ENCODE peak calls at places on chromosomes 1 and 21, in seven cellular contexts. One of them, this sample, is unnamed.

GRCh38 chr1:47623174-47623940 is 185.5 kb downstream of the FOXD2 start:
- DNase-seq in SJCRH30: no peak
- DNase-seq in GM23338: no peak
- DNase-seq in CD8-positive, alpha-beta memory T cell: no peak
- DNase-seq in NCI-H2029: no peak
- DNase-seq in bronchial epithelial cell: no peak
- DNase-seq in heart right ventricle: no peak
- DNase-seq in this sample: no peak

GRCh38 chr1:113940365-113941244 is 11.5 kb downstream of the HIPK1 start:
- DNase-seq in heart right ventricle: no peak
- DNase-seq in GM23338: no peak
- DNase-seq in SJCRH30: no peak
- DNase-seq in bronchial epithelial cell: no peak
- DNase-seq in CD8-positive, alpha-beta memory T cell: peak
- DNase-seq in NCI-H2029: no peak
- DNase-seq in this sample: peak

GRCh38 chr21:45788635-45789506 is 145.3 kb downstream of the PCBP3 start:
- DNase-seq in heart right ventricle: no peak
- DNase-seq in bronchial epithelial cell: peak
- DNase-seq in SJCRH30: no peak
- DNase-seq in GM23338: no peak
- DNase-seq in CD8-positive, alpha-beta memory T cell: no peak
- DNase-seq in NCI-H2029: no peak
- DNase-seq in this sample: no peak

GRCh38 chr1:30571380-30571779 is 152.0 kb downstream of the MATN1 start:
- DNase-seq in GM23338: no peak
- DNase-seq in bronchial epithelial cell: no peak
- DNase-seq in NCI-H2029: no peak
- DNase-seq in heart right ventricle: no peak
- DNase-seq in CD8-positive, alpha-beta memory T cell: no peak
- DNase-seq in SJCRH30: no peak
- DNase-seq in this sample: no peak

GRCh38 chr1:77218477-77219165 is 609 bp downstream of the PIGK start:
- DNase-seq in NCI-H2029: no peak
- DNase-seq in bronchial epithelial cell: peak
- DNase-seq in heart right ventricle: no peak
- DNase-seq in SJCRH30: no peak
- DNase-seq in GM23338: no peak
- DNase-seq in CD8-positive, alpha-beta memory T cell: no peak
- DNase-seq in this sample: no peak

GRCh38 chr1:182331412-182331811 is 60.2 kb downstream of the GLUL start:
- DNase-seq in bronchial epithelial cell: no peak
- DNase-seq in CD8-positive, alpha-beta memory T cell: no peak
- DNase-seq in heart right ventricle: no peak
- DNase-seq in NCI-H2029: no peak
- DNase-seq in SJCRH30: no peak
- DNase-seq in GM23338: no peak
- DNase-seq in this sample: no peak

GRCh38 chr21:16708431-16708830 is 804.4 kb upstream of the CXADR start:
- DNase-seq in CD8-positive, alpha-beta memory T cell: no peak
- DNase-seq in GM23338: no peak
- DNase-seq in bronchial epithelial cell: peak
- DNase-seq in heart right ventricle: no peak
- DNase-seq in SJCRH30: peak
- DNase-seq in NCI-H2029: no peak
- DNase-seq in this sample: no peak

GRCh38 chr1:243332440-243332839 is 76.6 kb downstream of the SDCCAG8 start:
- DNase-seq in SJCRH30: no peak
- DNase-seq in GM23338: no peak
- DNase-seq in bronchial epithelial cell: no peak
- DNase-seq in heart right ventricle: no peak
- DNase-seq in CD8-positive, alpha-beta memory T cell: no peak
- DNase-seq in NCI-H2029: no peak
- DNase-seq in this sample: no peak

GRCh38 chr1:218424528-218424927 is 79.4 kb downstream of the TGFB2 start:
- DNase-seq in SJCRH30: no peak
- DNase-seq in NCI-H2029: no peak
- DNase-seq in CD8-positive, alpha-beta memory T cell: no peak
- DNase-seq in bronchial epithelial cell: no peak
- DNase-seq in GM23338: no peak
- DNase-seq in heart right ventricle: no peak
- DNase-seq in this sample: no peak

GRCh38 chr1:29729281-29729680 is 493.0 kb downstream of the PTPRU start:
- DNase-seq in GM23338: no peak
- DNase-seq in heart right ventricle: no peak
- DNase-seq in NCI-H2029: no peak
- DNase-seq in SJCRH30: no peak
- DNase-seq in bronchial epithelial cell: no peak
- DNase-seq in CD8-positive, alpha-beta memory T cell: no peak
- DNase-seq in this sample: no peak

GRCh38 chr1:12480748-12481362 is 137.2 kb downstream of the DHRS3 start:
- DNase-seq in bronchial epithelial cell: peak
- DNase-seq in CD8-positive, alpha-beta memory T cell: peak
- DNase-seq in SJCRH30: peak
- DNase-seq in NCI-H2029: no peak
- DNase-seq in GM23338: no peak
- DNase-seq in heart right ventricle: no peak
- DNase-seq in this sample: peak

GRCh38 chr1:152185544-152186391 is 26.7 kb upstream of the RPTN start:
- DNase-seq in GM23338: peak
- DNase-seq in CD8-positive, alpha-beta memory T cell: peak
- DNase-seq in heart right ventricle: no peak
- DNase-seq in NCI-H2029: no peak
- DNase-seq in SJCRH30: peak
- DNase-seq in bronchial epithelial cell: peak
- DNase-seq in this sample: peak

GRCh38 chr21:28832013-28832714 is 160.5 kb downstream of the LTN1 start:
- DNase-seq in heart right ventricle: no peak
- DNase-seq in SJCRH30: no peak
- DNase-seq in GM23338: no peak
- DNase-seq in NCI-H2029: no peak
- DNase-seq in bronchial epithelial cell: peak
- DNase-seq in CD8-positive, alpha-beta memory T cell: peak
- DNase-seq in this sample: peak

GRCh38 chr1:205791568-205792180 is 16.4 kb upstream of the RAB29 start:
- DNase-seq in heart right ventricle: peak
- DNase-seq in GM23338: peak
- DNase-seq in CD8-positive, alpha-beta memory T cell: peak
- DNase-seq in bronchial epithelial cell: peak
- DNase-seq in NCI-H2029: no peak
- DNase-seq in SJCRH30: peak
- DNase-seq in this sample: peak

GRCh38 chr1:85001742-85002141 is 4.8 kb upstream of the MCOLN2 start:
- DNase-seq in heart right ventricle: no peak
- DNase-seq in NCI-H2029: no peak
- DNase-seq in GM23338: no peak
- DNase-seq in bronchial epithelial cell: no peak
- DNase-seq in SJCRH30: no peak
- DNase-seq in CD8-positive, alpha-beta memory T cell: no peak
- DNase-seq in this sample: no peak

GRCh38 chr1:67367370-67368345 is 60.0 kb downstream of the IL12RB2 start:
- DNase-seq in bronchial epithelial cell: peak
- DNase-seq in heart right ventricle: peak
- DNase-seq in CD8-positive, alpha-beta memory T cell: no peak
- DNase-seq in GM23338: no peak
- DNase-seq in NCI-H2029: peak
- DNase-seq in SJCRH30: peak
- DNase-seq in this sample: no peak

GRCh38 chr1:54246097-54246721 is 46.2 kb downstream of the MRPL37 start:
- DNase-seq in GM23338: no peak
- DNase-seq in bronchial epithelial cell: no peak
- DNase-seq in SJCRH30: peak
- DNase-seq in heart right ventricle: no peak
- DNase-seq in NCI-H2029: no peak
- DNase-seq in CD8-positive, alpha-beta memory T cell: no peak
- DNase-seq in this sample: no peak

GRCh38 chr1:117735045-117735992 is 129.5 kb downstream of the TENT5C start:
- DNase-seq in GM23338: peak
- DNase-seq in NCI-H2029: no peak
- DNase-seq in SJCRH30: no peak
- DNase-seq in heart right ventricle: no peak
- DNase-seq in CD8-positive, alpha-beta memory T cell: peak
- DNase-seq in bronchial epithelial cell: peak
- DNase-seq in this sample: peak

GRCh38 chr1:31170486-31170735 is 69.3 kb downstream of the NKAIN1 start:
- DNase-seq in bronchial epithelial cell: no peak
- DNase-seq in GM23338: no peak
- DNase-seq in SJCRH30: no peak
- DNase-seq in NCI-H2029: no peak
- DNase-seq in CD8-positive, alpha-beta memory T cell: no peak
- DNase-seq in heart right ventricle: no peak
- DNase-seq in this sample: no peak

GRCh38 chr1:185449378-185450101 is 132.5 kb upstream of the IVNS1ABP start:
- DNase-seq in heart right ventricle: no peak
- DNase-seq in NCI-H2029: no peak
- DNase-seq in CD8-positive, alpha-beta memory T cell: no peak
- DNase-seq in GM23338: no peak
- DNase-seq in bronchial epithelial cell: no peak
- DNase-seq in SJCRH30: no peak
- DNase-seq in this sample: no peak

GRCh38 chr21:28345934-28346333 is 646.7 kb downstream of the LTN1 start:
- DNase-seq in CD8-positive, alpha-beta memory T cell: no peak
- DNase-seq in GM23338: no peak
- DNase-seq in heart right ventricle: no peak
- DNase-seq in bronchial epithelial cell: no peak
- DNase-seq in SJCRH30: no peak
- DNase-seq in NCI-H2029: no peak
- DNase-seq in this sample: no peak

GRCh38 chr1:230052665-230053064 is 14.4 kb upstream of the GALNT2 start:
- DNase-seq in SJCRH30: no peak
- DNase-seq in GM23338: no peak
- DNase-seq in bronchial epithelial cell: no peak
- DNase-seq in heart right ventricle: no peak
- DNase-seq in NCI-H2029: no peak
- DNase-seq in CD8-positive, alpha-beta memory T cell: no peak
- DNase-seq in this sample: no peak

GRCh38 chr1:74767490-74767889 is 34.5 kb downstream of the TYW3 start:
- DNase-seq in NCI-H2029: no peak
- DNase-seq in CD8-positive, alpha-beta memory T cell: no peak
- DNase-seq in SJCRH30: peak
- DNase-seq in heart right ventricle: no peak
- DNase-seq in bronchial epithelial cell: peak
- DNase-seq in GM23338: peak
- DNase-seq in this sample: no peak

GRCh38 chr1:229230136-229230892 is 40.6 kb upstream of the RAB4A start:
- DNase-seq in NCI-H2029: no peak
- DNase-seq in GM23338: peak
- DNase-seq in SJCRH30: no peak
- DNase-seq in CD8-positive, alpha-beta memory T cell: no peak
- DNase-seq in bronchial epithelial cell: peak
- DNase-seq in heart right ventricle: no peak
- DNase-seq in this sample: no peak

GRCh38 chr1:230868736-230869385 is 540 bp upstream of the C1orf198 start:
- DNase-seq in NCI-H2029: no peak
- DNase-seq in SJCRH30: peak
- DNase-seq in CD8-positive, alpha-beta memory T cell: no peak
- DNase-seq in GM23338: peak
- DNase-seq in bronchial epithelial cell: peak
- DNase-seq in heart right ventricle: no peak
- DNase-seq in this sample: no peak

This sample was measured in central memory CD4-positive, alpha-beta T cell.